ENCODE peak calls at places on chromosome X, in ten cellular contexts. One of them, this sample, is unnamed.

GRCh38 chrX:87299563-87300160 is 217.9 kb upstream of the KLHL4 start:
- DNase-seq in choroid plexus epithelial cell: peak
- DNase-seq in fibroblast of mammary gland: peak
- DNase-seq in endothelial cell: no peak
- DNase-seq in PC-9: no peak
- DNase-seq in mesothelial cell of epicardium: no peak
- DNase-seq in GM10248: peak
- DNase-seq in lower lobe of right lung: no peak
- DNase-seq in PC-3: peak
- DNase-seq in suprapubic skin: no peak
- DNase-seq in this sample: peak

GRCh38 chrX:45322382-45322781 is 121.7 kb upstream of the DIPK2B start:
- DNase-seq in choroid plexus epithelial cell: peak
- DNase-seq in fibroblast of mammary gland: peak
- DNase-seq in endothelial cell: no peak
- DNase-seq in PC-9: peak
- DNase-seq in mesothelial cell of epicardium: no peak
- DNase-seq in GM10248: no peak
- DNase-seq in lower lobe of right lung: no peak
- DNase-seq in PC-3: peak
- DNase-seq in suprapubic skin: no peak
- DNase-seq in this sample: peak

GRCh38 chrX:38646129-38646528 is 84.8 kb downstream of the TSPAN7 start:
- DNase-seq in choroid plexus epithelial cell: no peak
- DNase-seq in fibroblast of mammary gland: no peak
- DNase-seq in endothelial cell: no peak
- DNase-seq in PC-9: no peak
- DNase-seq in mesothelial cell of epicardium: no peak
- DNase-seq in GM10248: no peak
- DNase-seq in lower lobe of right lung: no peak
- DNase-seq in PC-3: no peak
- DNase-seq in suprapubic skin: no peak
- DNase-seq in this sample: no peak

GRCh38 chrX:56812515-56813105 is 83.6 kb downstream of the NBDY start:
- DNase-seq in choroid plexus epithelial cell: peak
- DNase-seq in fibroblast of mammary gland: no peak
- DNase-seq in endothelial cell: no peak
- DNase-seq in PC-9: peak
- DNase-seq in mesothelial cell of epicardium: no peak
- DNase-seq in GM10248: peak
- DNase-seq in lower lobe of right lung: no peak
- DNase-seq in PC-3: no peak
- DNase-seq in suprapubic skin: no peak
- DNase-seq in this sample: no peak

GRCh38 chrX:23803931-23804381 is 21.0 kb downstream of the SAT1 start:
- DNase-seq in choroid plexus epithelial cell: peak
- DNase-seq in fibroblast of mammary gland: peak
- DNase-seq in endothelial cell: no peak
- DNase-seq in PC-9: peak
- DNase-seq in mesothelial cell of epicardium: no peak
- DNase-seq in GM10248: no peak
- DNase-seq in lower lobe of right lung: peak
- DNase-seq in PC-3: peak
- DNase-seq in suprapubic skin: no peak
- DNase-seq in this sample: peak

GRCh38 chrX:42948723-42949122 is 170.8 kb upstream of the PPP1R2C start:
- DNase-seq in choroid plexus epithelial cell: no peak
- DNase-seq in fibroblast of mammary gland: no peak
- DNase-seq in endothelial cell: no peak
- DNase-seq in PC-9: no peak
- DNase-seq in mesothelial cell of epicardium: no peak
- DNase-seq in GM10248: no peak
- DNase-seq in lower lobe of right lung: no peak
- DNase-seq in PC-3: no peak
- DNase-seq in suprapubic skin: no peak
- DNase-seq in this sample: no peak

GRCh38 chrX:75746891-75747639 is 38.0 kb downstream of the MAGEE2 start:
- DNase-seq in choroid plexus epithelial cell: peak
- DNase-seq in fibroblast of mammary gland: peak
- DNase-seq in endothelial cell: peak
- DNase-seq in PC-9: peak
- DNase-seq in mesothelial cell of epicardium: no peak
- DNase-seq in GM10248: no peak
- DNase-seq in lower lobe of right lung: peak
- DNase-seq in PC-3: peak
- DNase-seq in suprapubic skin: no peak
- DNase-seq in this sample: peak

GRCh38 chrX:20118065-20118824 is 1.5 kb upstream of the MAP7D2 start:
- DNase-seq in choroid plexus epithelial cell: no peak
- DNase-seq in fibroblast of mammary gland: no peak
- DNase-seq in endothelial cell: no peak
- DNase-seq in PC-9: peak
- DNase-seq in mesothelial cell of epicardium: no peak
- DNase-seq in GM10248: no peak
- DNase-seq in lower lobe of right lung: no peak
- DNase-seq in PC-3: peak
- DNase-seq in suprapubic skin: no peak
- DNase-seq in this sample: peak

GRCh38 chrX:150334998-150335397 is 28.1 kb upstream of the MAMLD1 start:
- DNase-seq in choroid plexus epithelial cell: no peak
- DNase-seq in fibroblast of mammary gland: no peak
- DNase-seq in endothelial cell: no peak
- DNase-seq in PC-9: no peak
- DNase-seq in mesothelial cell of epicardium: no peak
- DNase-seq in GM10248: no peak
- DNase-seq in lower lobe of right lung: no peak
- DNase-seq in PC-3: no peak
- DNase-seq in suprapubic skin: no peak
- DNase-seq in this sample: no peak

GRCh38 chrX:40094041-40094899 is 3.5 kb downstream of the BCOR start:
- DNase-seq in choroid plexus epithelial cell: peak
- DNase-seq in fibroblast of mammary gland: no peak
- DNase-seq in endothelial cell: no peak
- DNase-seq in PC-9: peak
- DNase-seq in mesothelial cell of epicardium: peak
- DNase-seq in GM10248: no peak
- DNase-seq in lower lobe of right lung: peak
- DNase-seq in PC-3: peak
- DNase-seq in suprapubic skin: no peak
- DNase-seq in this sample: peak

GRCh38 chrX:142249721-142250120 is 44.6 kb upstream of the MAGEC2 start:
- DNase-seq in choroid plexus epithelial cell: no peak
- DNase-seq in fibroblast of mammary gland: no peak
- DNase-seq in endothelial cell: no peak
- DNase-seq in PC-9: no peak
- DNase-seq in mesothelial cell of epicardium: no peak
- DNase-seq in GM10248: no peak
- DNase-seq in lower lobe of right lung: no peak
- DNase-seq in PC-3: no peak
- DNase-seq in suprapubic skin: no peak
- DNase-seq in this sample: no peak
- TF ChIP-seq CTCF in choroid plexus epithelial cell: no peak
- TF ChIP-seq CTCF in fibroblast of mammary gland: no peak
- TF ChIP-seq CTCF in endothelial cell: no peak
- TF ChIP-seq CTCF in PC-9: no peak
- TF ChIP-seq CTCF in mesothelial cell of epicardium: no peak
- TF ChIP-seq CTCF in GM10248: no peak
- TF ChIP-seq CTCF in lower lobe of right lung: no peak
- TF ChIP-seq CTCF in PC-3: no peak
- TF ChIP-seq CTCF in suprapubic skin: no peak
- TF ChIP-seq CTCF in this sample: no peak

GRCh38 chrX:3771756-3772155 is 58.3 kb upstream of the PRKX start:
- DNase-seq in choroid plexus epithelial cell: no peak
- DNase-seq in fibroblast of mammary gland: no peak
- DNase-seq in endothelial cell: no peak
- DNase-seq in PC-9: no peak
- DNase-seq in mesothelial cell of epicardium: no peak
- DNase-seq in GM10248: no peak
- DNase-seq in lower lobe of right lung: no peak
- DNase-seq in PC-3: no peak
- DNase-seq in suprapubic skin: no peak
- DNase-seq in this sample: no peak

GRCh38 chrX:3779546-3779945 is 66.1 kb upstream of the PRKX start:
- DNase-seq in choroid plexus epithelial cell: no peak
- DNase-seq in fibroblast of mammary gland: no peak
- DNase-seq in endothelial cell: no peak
- DNase-seq in PC-9: no peak
- DNase-seq in mesothelial cell of epicardium: no peak
- DNase-seq in GM10248: no peak
- DNase-seq in lower lobe of right lung: no peak
- DNase-seq in PC-3: no peak
- DNase-seq in suprapubic skin: no peak
- DNase-seq in this sample: no peak

GRCh38 chrX:3777416-3777815 is 64.0 kb upstream of the PRKX start:
- DNase-seq in choroid plexus epithelial cell: no peak
- DNase-seq in fibroblast of mammary gland: no peak
- DNase-seq in endothelial cell: no peak
- DNase-seq in PC-9: no peak
- DNase-seq in mesothelial cell of epicardium: no peak
- DNase-seq in GM10248: no peak
- DNase-seq in lower lobe of right lung: no peak
- DNase-seq in PC-3: no peak
- DNase-seq in suprapubic skin: no peak
- DNase-seq in this sample: no peak
- TF ChIP-seq CTCF in choroid plexus epithelial cell: no peak
- TF ChIP-seq CTCF in fibroblast of mammary gland: no peak
- TF ChIP-seq CTCF in endothelial cell: no peak
- TF ChIP-seq CTCF in PC-9: no peak
- TF ChIP-seq CTCF in mesothelial cell of epicardium: no peak
- TF ChIP-seq CTCF in GM10248: no peak
- TF ChIP-seq CTCF in lower lobe of right lung: no peak
- TF ChIP-seq CTCF in PC-3: no peak
- TF ChIP-seq CTCF in suprapubic skin: no peak
- TF ChIP-seq CTCF in this sample: no peak

DNA sequence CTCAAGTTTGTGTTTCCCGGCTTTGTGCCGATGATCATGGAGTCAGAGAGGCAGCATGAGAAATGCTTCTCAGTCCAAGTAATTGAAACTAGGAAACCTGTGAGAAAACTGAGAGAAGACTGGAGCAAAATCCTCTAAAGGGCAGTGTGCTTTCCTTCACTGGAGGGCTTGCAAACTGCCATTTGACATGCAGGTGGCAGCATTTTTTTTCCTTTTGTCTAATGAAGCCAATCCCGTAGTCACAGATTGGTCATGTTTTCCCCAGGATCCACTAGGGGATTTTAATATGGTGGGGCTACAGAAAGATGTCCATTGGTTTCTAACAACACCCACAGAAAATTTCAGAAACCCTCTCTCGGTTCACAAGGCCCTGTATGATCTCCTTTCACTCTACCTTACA is 117.4 kb upstream of the NUDT10 start:
- DNase-seq in choroid plexus epithelial cell: no peak
- DNase-seq in fibroblast of mammary gland: no peak
- DNase-seq in endothelial cell: no peak
- DNase-seq in PC-9: no peak
- DNase-seq in mesothelial cell of epicardium: no peak
- DNase-seq in GM10248: no peak
- DNase-seq in lower lobe of right lung: no peak
- DNase-seq in PC-3: peak
- DNase-seq in suprapubic skin: no peak
- DNase-seq in this sample: no peak
- TF ChIP-seq CTCF in choroid plexus epithelial cell: no peak
- TF ChIP-seq CTCF in fibroblast of mammary gland: no peak
- TF ChIP-seq CTCF in endothelial cell: no peak
- TF ChIP-seq CTCF in PC-9: no peak
- TF ChIP-seq CTCF in mesothelial cell of epicardium: no peak
- TF ChIP-seq CTCF in GM10248: no peak
- TF ChIP-seq CTCF in lower lobe of right lung: no peak
- TF ChIP-seq CTCF in PC-3: peak
- TF ChIP-seq CTCF in suprapubic skin: no peak
- TF ChIP-seq CTCF in this sample: no peak

GRCh38 chrX:105703876-105704275 is 118.5 kb upstream of the NRK start:
- DNase-seq in choroid plexus epithelial cell: no peak
- DNase-seq in fibroblast of mammary gland: no peak
- DNase-seq in endothelial cell: no peak
- DNase-seq in PC-9: no peak
- DNase-seq in mesothelial cell of epicardium: no peak
- DNase-seq in GM10248: no peak
- DNase-seq in lower lobe of right lung: no peak
- DNase-seq in PC-3: no peak
- DNase-seq in suprapubic skin: no peak
- DNase-seq in this sample: no peak

GRCh38 chrX:105706041-105706440 is 116.3 kb upstream of the NRK start:
- DNase-seq in choroid plexus epithelial cell: peak
- DNase-seq in fibroblast of mammary gland: peak
- DNase-seq in endothelial cell: no peak
- DNase-seq in PC-9: no peak
- DNase-seq in mesothelial cell of epicardium: no peak
- DNase-seq in GM10248: no peak
- DNase-seq in lower lobe of right lung: no peak
- DNase-seq in PC-3: no peak
- DNase-seq in suprapubic skin: no peak
- DNase-seq in this sample: no peak

GRCh38 chrX:105700316-105700715 is 122.0 kb upstream of the NRK start:
- DNase-seq in choroid plexus epithelial cell: no peak
- DNase-seq in fibroblast of mammary gland: no peak
- DNase-seq in endothelial cell: no peak
- DNase-seq in PC-9: no peak
- DNase-seq in mesothelial cell of epicardium: no peak
- DNase-seq in GM10248: no peak
- DNase-seq in lower lobe of right lung: no peak
- DNase-seq in PC-3: no peak
- DNase-seq in suprapubic skin: no peak
- DNase-seq in this sample: no peak

GRCh38 chrX:105698386-105698785 is 124.0 kb upstream of the NRK start:
- DNase-seq in choroid plexus epithelial cell: peak
- DNase-seq in fibroblast of mammary gland: peak
- DNase-seq in endothelial cell: no peak
- DNase-seq in PC-9: peak
- DNase-seq in mesothelial cell of epicardium: no peak
- DNase-seq in GM10248: no peak
- DNase-seq in lower lobe of right lung: no peak
- DNase-seq in PC-3: peak
- DNase-seq in suprapubic skin: no peak
- DNase-seq in this sample: no peak

DNA sequence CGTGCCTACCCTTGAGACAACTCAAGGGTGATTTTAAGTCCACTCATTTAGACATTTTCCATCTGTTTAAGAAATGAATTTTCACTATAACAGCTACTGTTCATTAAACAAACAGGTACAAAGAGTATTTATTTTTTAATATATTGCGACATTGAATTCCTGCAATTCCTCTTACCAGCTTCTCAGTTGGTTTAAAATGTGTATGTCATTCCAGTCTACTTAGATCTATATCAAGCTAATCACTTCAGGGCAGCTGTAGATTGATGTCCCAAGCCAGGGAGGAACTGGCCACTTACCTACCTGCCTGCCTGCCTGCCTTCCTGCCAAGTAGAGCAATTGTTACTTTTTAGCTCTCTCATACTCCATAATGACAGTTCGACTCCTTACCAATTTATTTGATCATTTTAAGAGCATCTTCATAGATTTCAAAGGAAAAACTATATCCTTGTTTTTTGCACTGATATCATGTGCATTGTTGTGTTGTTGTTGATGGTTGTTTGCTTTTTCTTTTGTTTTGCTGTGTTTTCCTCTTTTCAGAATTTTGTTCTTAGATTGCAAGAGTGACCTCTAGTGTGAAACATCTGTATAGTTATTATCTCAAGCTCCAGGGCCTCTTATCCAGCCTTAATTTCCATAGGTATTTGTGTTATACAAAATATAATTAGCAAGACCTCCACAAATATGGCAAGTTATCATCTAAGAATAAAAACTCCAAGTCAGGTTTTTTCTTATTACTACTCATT is 120.9 kb upstream of the NRK start:
- DNase-seq in choroid plexus epithelial cell: peak
- DNase-seq in fibroblast of mammary gland: peak
- DNase-seq in endothelial cell: no peak
- DNase-seq in PC-9: peak
- DNase-seq in mesothelial cell of epicardium: no peak
- DNase-seq in GM10248: no peak
- DNase-seq in lower lobe of right lung: no peak
- DNase-seq in PC-3: peak
- DNase-seq in suprapubic skin: no peak
- DNase-seq in this sample: no peak
- TF ChIP-seq CTCF in choroid plexus epithelial cell: peak
- TF ChIP-seq CTCF in fibroblast of mammary gland: peak
- TF ChIP-seq CTCF in endothelial cell: no peak
- TF ChIP-seq CTCF in PC-9: peak
- TF ChIP-seq CTCF in mesothelial cell of epicardium: no peak
- TF ChIP-seq CTCF in GM10248: no peak
- TF ChIP-seq CTCF in lower lobe of right lung: no peak
- TF ChIP-seq CTCF in PC-3: peak
- TF ChIP-seq CTCF in suprapubic skin: no peak
- TF ChIP-seq CTCF in this sample: no peak